ENCODE peak calls at places on chromosome 3, in ten cellular contexts. One of them, this sample, is unnamed.

GRCh38 chr3:67349551-67350174 is 304.7 kb downstream of the SUCLG2 start:
- DNase-seq in pancreas: no peak
- DNase-seq in spleen: no peak
- DNase-seq in OCI-LY7: no peak
- DNase-seq in GM23248: peak; percentile 3
- DNase-seq in Karpas-422: no peak
- DNase-seq in upper lobe of right lung: no peak
- DNase-seq in endodermal cell: no peak
- DNase-seq in A549: no peak
- DNase-seq in CD8-positive, alpha-beta T cell: no peak
- DNase-seq in this sample: no peak

GRCh38 chr3:14649466-14649865 is 2.1 kb upstream of the CCDC174 start:
- DNase-seq in OCI-LY7: no peak
- DNase-seq in A549: no peak
- DNase-seq in spleen: no peak
- DNase-seq in GM23248: no peak
- DNase-seq in upper lobe of right lung: no peak
- DNase-seq in pancreas: no peak
- DNase-seq in Karpas-422: no peak
- DNase-seq in endodermal cell: no peak
- DNase-seq in CD8-positive, alpha-beta T cell: no peak
- DNase-seq in this sample: no peak

GRCh38 chr3:23748398-23749110 is 57.2 kb upstream of the UBE2E1 start:
- DNase-seq in pancreas: no peak
- DNase-seq in CD8-positive, alpha-beta T cell: no peak
- DNase-seq in OCI-LY7: no peak
- DNase-seq in spleen: no peak
- DNase-seq in A549: peak; percentile 79
- DNase-seq in endodermal cell: no peak
- DNase-seq in Karpas-422: no peak
- DNase-seq in upper lobe of right lung: no peak
- DNase-seq in GM23248: peak; percentile 64
- DNase-seq in this sample: no peak

GRCh38 chr3:114454592-114455251 is 160.9 kb downstream of the TIGIT start:
- DNase-seq in Karpas-422: no peak
- DNase-seq in A549: no peak
- DNase-seq in pancreas: no peak
- DNase-seq in CD8-positive, alpha-beta T cell: no peak
- DNase-seq in endodermal cell: no peak
- DNase-seq in OCI-LY7: peak; percentile 40
- DNase-seq in GM23248: peak; percentile 37
- DNase-seq in spleen: no peak
- DNase-seq in upper lobe of right lung: no peak
- DNase-seq in this sample: no peak

GRCh38 chr3:194602580-194603300 is 30.5 kb downstream of the TMEM44 start:
- DNase-seq in CD8-positive, alpha-beta T cell: no peak
- DNase-seq in upper lobe of right lung: no peak
- DNase-seq in Karpas-422: no peak
- DNase-seq in A549: no peak
- DNase-seq in endodermal cell: no peak
- DNase-seq in pancreas: no peak
- DNase-seq in spleen: no peak
- DNase-seq in OCI-LY7: no peak
- DNase-seq in GM23248: no peak
- DNase-seq in this sample: no peak

GRCh38 chr3:48561045-48561736 is 2.4 kb downstream of the UCN2 start:
- DNase-seq in endodermal cell: peak; percentile 91
- DNase-seq in spleen: peak; percentile 86
- DNase-seq in CD8-positive, alpha-beta T cell: no peak
- DNase-seq in OCI-LY7: peak; percentile 40
- DNase-seq in Karpas-422: peak; percentile 60
- DNase-seq in upper lobe of right lung: peak; percentile 83
- DNase-seq in GM23248: peak; percentile 81
- DNase-seq in pancreas: no peak
- DNase-seq in A549: no peak
- DNase-seq in this sample: peak; percentile 86

GRCh38 chr3:197511130-197511529 is 44.6 kb downstream of the BDH1 start:
- DNase-seq in A549: no peak
- DNase-seq in spleen: no peak
- DNase-seq in endodermal cell: no peak
- DNase-seq in upper lobe of right lung: no peak
- DNase-seq in GM23248: peak; percentile 89
- DNase-seq in OCI-LY7: no peak
- DNase-seq in CD8-positive, alpha-beta T cell: no peak
- DNase-seq in pancreas: no peak
- DNase-seq in Karpas-422: no peak
- DNase-seq in this sample: no peak

GRCh38 chr3:73868688-73869315 is 244.1 kb upstream of the PDZRN3 start:
- DNase-seq in pancreas: peak; percentile 6
- DNase-seq in A549: peak; percentile 16
- DNase-seq in endodermal cell: peak; percentile 72
- DNase-seq in Karpas-422: no peak
- DNase-seq in spleen: no peak
- DNase-seq in upper lobe of right lung: no peak
- DNase-seq in OCI-LY7: no peak
- DNase-seq in CD8-positive, alpha-beta T cell: no peak
- DNase-seq in GM23248: peak; percentile 67
- DNase-seq in this sample: no peak

GRCh38 chr3:129398803-129399144 is 29.7 kb downstream of the EFCAB12 start:
- DNase-seq in OCI-LY7: peak; percentile 20
- DNase-seq in endodermal cell: peak; percentile 62
- DNase-seq in spleen: peak; percentile 84
- DNase-seq in Karpas-422: peak; percentile 53
- DNase-seq in CD8-positive, alpha-beta T cell: peak; percentile 16
- DNase-seq in GM23248: peak; percentile 70
- DNase-seq in A549: no peak
- DNase-seq in upper lobe of right lung: no peak
- DNase-seq in pancreas: no peak
- DNase-seq in this sample: no peak

GRCh38 chr3:168885028-168885427 is 778.5 kb downstream of the MECOM start:
- DNase-seq in spleen: no peak
- DNase-seq in endodermal cell: no peak
- DNase-seq in upper lobe of right lung: no peak
- DNase-seq in CD8-positive, alpha-beta T cell: no peak
- DNase-seq in pancreas: no peak
- DNase-seq in OCI-LY7: no peak
- DNase-seq in GM23248: peak; percentile 75
- DNase-seq in A549: peak; percentile 29
- DNase-seq in Karpas-422: no peak
- DNase-seq in this sample: no peak

GRCh38 chr3:125319765-125320164 is 55.4 kb downstream of the ZNF148 start:
- DNase-seq in Karpas-422: no peak
- DNase-seq in upper lobe of right lung: no peak
- DNase-seq in A549: no peak
- DNase-seq in OCI-LY7: no peak
- DNase-seq in GM23248: no peak
- DNase-seq in CD8-positive, alpha-beta T cell: no peak
- DNase-seq in pancreas: no peak
- DNase-seq in spleen: no peak
- DNase-seq in endodermal cell: no peak
- DNase-seq in this sample: no peak

GRCh38 chr3:125322166-125322565 is 53.0 kb downstream of the ZNF148 start:
- DNase-seq in OCI-LY7: no peak
- DNase-seq in spleen: no peak
- DNase-seq in GM23248: peak; percentile 30
- DNase-seq in CD8-positive, alpha-beta T cell: no peak
- DNase-seq in pancreas: no peak
- DNase-seq in upper lobe of right lung: no peak
- DNase-seq in A549: no peak
- DNase-seq in endodermal cell: no peak
- DNase-seq in Karpas-422: no peak
- DNase-seq in this sample: no peak

GRCh38 chr3:125325746-125326145 is 49.4 kb downstream of the ZNF148 start:
- DNase-seq in GM23248: no peak
- DNase-seq in endodermal cell: no peak
- DNase-seq in Karpas-422: no peak
- DNase-seq in upper lobe of right lung: no peak
- DNase-seq in pancreas: no peak
- DNase-seq in A549: no peak
- DNase-seq in OCI-LY7: no peak
- DNase-seq in spleen: no peak
- DNase-seq in CD8-positive, alpha-beta T cell: no peak
- DNase-seq in this sample: no peak

GRCh38 chr3:125324341-125324740 is 50.8 kb downstream of the ZNF148 start:
- DNase-seq in spleen: no peak
- DNase-seq in Karpas-422: no peak
- DNase-seq in endodermal cell: no peak
- DNase-seq in pancreas: no peak
- DNase-seq in CD8-positive, alpha-beta T cell: no peak
- DNase-seq in OCI-LY7: no peak
- DNase-seq in GM23248: no peak
- DNase-seq in A549: no peak
- DNase-seq in upper lobe of right lung: no peak
- DNase-seq in this sample: no peak

GRCh38 chr3:125322917-125323316 is 52.2 kb downstream of the ZNF148 start:
- DNase-seq in endodermal cell: no peak
- DNase-seq in spleen: no peak
- DNase-seq in Karpas-422: no peak
- DNase-seq in upper lobe of right lung: no peak
- DNase-seq in pancreas: no peak
- DNase-seq in A549: no peak
- DNase-seq in GM23248: no peak
- DNase-seq in OCI-LY7: no peak
- DNase-seq in CD8-positive, alpha-beta T cell: no peak
- DNase-seq in this sample: no peak
- H3K4me3 ChIP-seq in endodermal cell: no peak overlapping the region
- H3K4me3 ChIP-seq in spleen: no peak overlapping the region
- H3K4me3 ChIP-seq in Karpas-422: no peak overlapping the region
- H3K4me3 ChIP-seq in upper lobe of right lung: no peak overlapping the region
- H3K4me3 ChIP-seq in pancreas: no peak overlapping the region
- H3K4me3 ChIP-seq in A549: no peak overlapping the region
- H3K4me3 ChIP-seq in GM23248: no peak overlapping the region
- H3K4me3 ChIP-seq in OCI-LY7: no peak overlapping the region
- H3K4me3 ChIP-seq in CD8-positive, alpha-beta T cell: no peak overlapping the region
- H3K4me3 ChIP-seq in this sample: no peak overlapping the region

DNA sequence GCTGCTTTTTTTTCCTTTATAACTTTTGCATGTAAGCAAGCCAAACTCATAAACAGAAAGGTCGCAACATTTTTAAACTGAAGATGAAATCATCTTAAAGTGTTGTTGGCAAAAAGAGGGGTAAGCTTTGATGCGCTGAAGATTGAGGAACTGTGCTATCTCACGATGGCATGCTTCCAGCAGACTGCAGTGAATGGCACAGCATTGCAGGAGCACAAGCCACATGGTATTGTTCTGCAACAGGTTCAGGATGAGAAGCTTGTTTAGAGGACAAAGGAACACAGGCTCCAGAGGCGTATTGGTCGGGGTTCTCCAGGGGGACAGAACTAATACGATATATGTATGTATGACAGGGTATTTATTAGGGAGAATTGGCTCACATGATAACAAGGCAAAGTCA is 13.8 kb upstream of the PLD1 start:
- DNase-seq in Karpas-422: no peak
- DNase-seq in A549: no peak
- DNase-seq in pancreas: no peak
- DNase-seq in CD8-positive, alpha-beta T cell: no peak
- DNase-seq in endodermal cell: no peak
- DNase-seq in OCI-LY7: no peak
- DNase-seq in GM23248: no peak
- DNase-seq in upper lobe of right lung: no peak
- DNase-seq in spleen: no peak
- DNase-seq in this sample: peak; percentile 60
- H3K27ac ChIP-seq in Karpas-422: no peak overlapping the region
- H3K27ac ChIP-seq in A549: peak overlapping the region; percentile 79
- H3K27ac ChIP-seq in pancreas: no peak overlapping the region
- H3K27ac ChIP-seq in CD8-positive, alpha-beta T cell: no peak overlapping the region
- H3K27ac ChIP-seq in endodermal cell: no peak overlapping the region
- H3K27ac ChIP-seq in OCI-LY7: no peak overlapping the region
- H3K27ac ChIP-seq in GM23248: no peak overlapping the region
- H3K27ac ChIP-seq in upper lobe of right lung: no peak overlapping the region
- H3K27ac ChIP-seq in spleen: no peak overlapping the region
- H3K27ac ChIP-seq in this sample: no peak overlapping the region

DNA sequence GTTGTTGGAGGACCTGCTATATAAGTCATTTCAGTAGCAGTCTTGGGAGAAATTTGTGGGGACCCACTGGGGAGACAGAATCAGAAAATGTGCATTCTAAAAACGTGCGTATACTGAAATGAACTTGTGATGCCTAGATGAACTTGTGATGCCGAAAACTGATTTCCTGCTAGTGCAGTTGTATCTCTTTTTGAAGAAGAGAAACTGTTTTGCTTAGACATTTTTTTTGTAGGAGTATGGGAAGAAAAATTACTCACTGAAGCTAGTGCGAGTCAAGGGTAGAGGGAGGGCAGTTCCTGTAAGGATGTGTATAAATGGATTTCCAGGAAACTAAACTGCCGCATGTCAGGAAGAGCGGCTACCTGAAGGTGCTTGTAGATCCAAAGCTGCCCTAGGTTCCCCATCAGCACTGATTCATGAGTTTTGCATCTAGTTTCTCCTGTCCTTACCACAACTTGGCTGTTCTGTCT is 25.4 kb downstream of the CD200 start:
- DNase-seq in CD8-positive, alpha-beta T cell: no peak
- DNase-seq in OCI-LY7: peak; percentile 4
- DNase-seq in pancreas: no peak
- DNase-seq in Karpas-422: no peak
- DNase-seq in A549: no peak
- DNase-seq in spleen: no peak
- DNase-seq in upper lobe of right lung: no peak
- DNase-seq in GM23248: no peak
- DNase-seq in endodermal cell: no peak
- DNase-seq in this sample: no peak
- H3K4me3 ChIP-seq in CD8-positive, alpha-beta T cell: no peak overlapping the region
- H3K4me3 ChIP-seq in OCI-LY7: peak overlapping the region; percentile 22
- H3K4me3 ChIP-seq in pancreas: no peak overlapping the region
- H3K4me3 ChIP-seq in Karpas-422: no peak overlapping the region
- H3K4me3 ChIP-seq in A549: no peak overlapping the region
- H3K4me3 ChIP-seq in spleen: no peak overlapping the region
- H3K4me3 ChIP-seq in upper lobe of right lung: no peak overlapping the region
- H3K4me3 ChIP-seq in GM23248: peak overlapping the region; percentile 48
- H3K4me3 ChIP-seq in endodermal cell: no peak overlapping the region
- H3K4me3 ChIP-seq in this sample: no peak overlapping the region

GRCh38 chr3:172511783-172512357 is 11.4 kb downstream of the TNFSF10 start:
- DNase-seq in OCI-LY7: no peak
- DNase-seq in endodermal cell: no peak
- DNase-seq in CD8-positive, alpha-beta T cell: no peak
- DNase-seq in A549: no peak
- DNase-seq in GM23248: no peak
- DNase-seq in Karpas-422: no peak
- DNase-seq in spleen: peak; percentile 76
- DNase-seq in upper lobe of right lung: no peak
- DNase-seq in pancreas: no peak
- DNase-seq in this sample: no peak
- H3K27ac ChIP-seq in OCI-LY7: no peak overlapping the region
- H3K27ac ChIP-seq in endodermal cell: no peak overlapping the region
- H3K27ac ChIP-seq in CD8-positive, alpha-beta T cell: no peak overlapping the region
- H3K27ac ChIP-seq in A549: no peak overlapping the region
- H3K27ac ChIP-seq in GM23248: no peak overlapping the region
- H3K27ac ChIP-seq in Karpas-422: no peak overlapping the region
- H3K27ac ChIP-seq in spleen: peak overlapping the region; percentile 77
- H3K27ac ChIP-seq in upper lobe of right lung: peak overlapping the region; percentile 65
- H3K27ac ChIP-seq in pancreas: no peak overlapping the region
- H3K27ac ChIP-seq in this sample: no peak overlapping the region

GRCh38 chr3:104360038-104360437 is 1006.7 kb upstream of the ALCAM start:
- DNase-seq in A549: no peak
- DNase-seq in spleen: no peak
- DNase-seq in pancreas: no peak
- DNase-seq in upper lobe of right lung: no peak
- DNase-seq in Karpas-422: no peak
- DNase-seq in OCI-LY7: no peak
- DNase-seq in CD8-positive, alpha-beta T cell: no peak
- DNase-seq in GM23248: no peak
- DNase-seq in endodermal cell: no peak
- DNase-seq in this sample: no peak
- H3K4me3 ChIP-seq in A549: no peak overlapping the region
- H3K4me3 ChIP-seq in spleen: no peak overlapping the region
- H3K4me3 ChIP-seq in pancreas: no peak overlapping the region
- H3K4me3 ChIP-seq in upper lobe of right lung: no peak overlapping the region
- H3K4me3 ChIP-seq in Karpas-422: no peak overlapping the region
- H3K4me3 ChIP-seq in OCI-LY7: no peak overlapping the region
- H3K4me3 ChIP-seq in CD8-positive, alpha-beta T cell: no peak overlapping the region
- H3K4me3 ChIP-seq in GM23248: peak overlapping the region; percentile 60
- H3K4me3 ChIP-seq in endodermal cell: no peak overlapping the region
- H3K4me3 ChIP-seq in this sample: peak overlapping the region; percentile 20

This sample was measured in aorta.